ENCODE peak calls at places on chromosomes 3 and 15, in four cellular contexts. H is colonic mucosa, Y is foreskin keratinocyte, B is sigmoid colon. U is an unnamed sample.

GRCh38 chr3:194035406-194036138 is 100.4 kb upstream of the HES1 start:
- DNase-seq in H (peak; percentile 90), Y (no peak), B (no peak), U (no peak)

GRCh38 chr15:73564255-73564654 is 68.9 kb downstream of the NPTN start:
- DNase-seq in H (no peak), Y (no peak), B (no peak), U (no peak)

GRCh38 chr15:80855206-80855605 is 76.0 kb downstream of the CEMIP start:
- DNase-seq in H (no peak), Y (no peak), B (no peak), U (no peak)

GRCh38 chr3:190585771-190586630 is 72.1 kb downstream of the IL1RAP start:
- DNase-seq in H (no peak), Y (peak; percentile 92), B (no peak), U (no peak)

GRCh38 chr15:31383150-31383549 is 56.5 kb downstream of the KLF13 start:
- DNase-seq in H (no peak), Y (no peak), B (no peak), U (no peak)

GRCh38 chr3:194250104-194251002 is 100.8 kb downstream of the CPN2 start:
- DNase-seq in H (peak; percentile 75), Y (no peak), B (peak; percentile 88), U (no peak)

GRCh38 chr15:57552678-57553334 is 38.9 kb upstream of the MYZAP start:
- DNase-seq in H (no peak), Y (no peak), B (no peak), U (no peak)

GRCh38 chr3:49021813-49022720 is at the start of gene NDUFAF3:
- DNase-seq in H (peak; percentile 95), Y (peak; percentile 92), B (peak; percentile 96), U (peak; percentile 87)

GRCh38 chr15:41568350-41569017 is 9.5 kb downstream of the TYRO3 start:
- DNase-seq in H (no peak), Y (no peak), B (no peak), U (no peak)

GRCh38 chr3:153289334-153289808 is 127.3 kb downstream of the RAP2B start:
- DNase-seq in H (no peak), Y (no peak), B (no peak), U (no peak)

GRCh38 chr15:76056931-76057330 is 2.9 kb upstream of the TMEM266 start:
- DNase-seq in H (no peak), Y (peak; percentile 61), B (no peak), U (no peak)

GRCh38 chr15:58957101-58957973 is 23.9 kb upstream of the SLTM start:
- DNase-seq in H (peak; percentile 68), Y (no peak), B (no peak), U (no peak)

GRCh38 chr3:40680685-40681657 is 156.2 kb downstream of the ZNF621 start:
- DNase-seq in H (no peak), Y (peak; percentile 6), B (no peak), U (no peak)

GRCh38 chr3:123299581-123299980 is 97.8 kb downstream of the SEC22A start:
- DNase-seq in H (no peak), Y (no peak), B (peak; percentile 54), U (peak; percentile 11)

GRCh38 chr15:40282870-40283614 is at the start of gene ANKRD63:
- DNase-seq in H (no peak), Y (no peak), B (no peak), U (no peak)

GRCh38 chr3:150734795-150735119 is 28.2 kb downstream of the SIAH2 start:
- DNase-seq in H (no peak), Y (no peak), B (no peak), U (no peak)

GRCh38 chr3:122996038-122996580 is 31.5 kb downstream of the SEMA5B start:
- DNase-seq in H (no peak), Y (no peak), B (no peak), U (peak; percentile 90)

GRCh38 chr3:179020112-179020511 is 51.5 kb downstream of the ZMAT3 start:
- DNase-seq in H (no peak), Y (no peak), B (no peak), U (no peak)

GRCh38 chr15:85276508-85276907 is 103.9 kb upstream of the AKAP13 start:
- DNase-seq in H (no peak), Y (no peak), B (no peak), U (no peak)

GRCh38 chr15:31811641-31812040 is 218.7 kb upstream of the CHRNA7 start:
- DNase-seq in H (no peak), Y (no peak), B (no peak), U (no peak)

GRCh38 chr15:69794643-69795461 is 302.9 kb downstream of the TLE3 start:
- DNase-seq in H (no peak), Y (peak; percentile 27), B (peak; percentile 78), U (peak; percentile 85)

GRCh38 chr3:9678493-9678892 is 25.1 kb upstream of the CPNE9 start:
- DNase-seq in H (no peak), Y (no peak), B (no peak), U (no peak)

GRCh38 chr3:148727242-148727641 is 29.5 kb downstream of the AGTR1 start:
- DNase-seq in H (peak; percentile 23), Y (no peak), B (no peak), U (no peak)

GRCh38 chr15:85582719-85583089 is 202.3 kb downstream of the AKAP13 start:
- DNase-seq in H (peak; percentile 68), Y (no peak), B (peak; percentile 77), U (peak; percentile 59)

GRCh38 chr15:94079968-94080367 is 151.4 kb upstream of the MCTP2 start:
- DNase-seq in H (no peak), Y (no peak), B (no peak), U (no peak)

GRCh38 chr3:116579843-116580242 is 129.7 kb upstream of the TUSC7 start:
- DNase-seq in H (no peak), Y (peak; percentile 3), B (no peak), U (no peak)

GRCh38 chr3:140007946-140008692 is 73.1 kb downstream of the CLSTN2 start:
- DNase-seq in H (no peak), Y (no peak), B (no peak), U (no peak)

GRCh38 chr15:52362497-52362896 is 66.9 kb upstream of the MYO5C start:
- DNase-seq in H (no peak), Y (peak; percentile 25), B (no peak), U (peak; percentile 25)

GRCh38 chr3:43531835-43532234 is 90.0 kb downstream of the ANO10 start:
- DNase-seq in H (no peak), Y (peak; percentile 50), B (no peak), U (no peak)

GRCh38 chr3:158742861-158743260 is 10.6 kb upstream of the RARRES1 start:
- DNase-seq in H (no peak), Y (no peak), B (no peak), U (no peak)

GRCh38 chr3:186598108-186598784 is 14.6 kb upstream of the AHSG start:
- DNase-seq in H (no peak), Y (no peak), B (no peak), U (no peak)

GRCh38 chr15:42314818-42315217 is 41.6 kb upstream of the TMEM87A start:
- DNase-seq in H (no peak), Y (no peak), B (no peak), U (no peak)

GRCh38 chr15:101358895-101359294 is 63.8 kb upstream of the SNRPA1 start:
- DNase-seq in H (no peak), Y (peak; percentile 98), B (no peak), U (no peak)

GRCh38 chr15:86483936-86484335 is 404.3 kb downstream of the AGBL1 start:
- DNase-seq in H (no peak), Y (no peak), B (no peak), U (no peak)

GRCh38 chr3:123914829-123915228 is 30.7 kb upstream of the MYLK start:
- DNase-seq in H (no peak), Y (no peak), B (no peak), U (no peak)

GRCh38 chr3:194056731-194057415 is 79.1 kb upstream of the HES1 start:
- DNase-seq in H (no peak), Y (no peak), B (no peak), U (no peak)

GRCh38 chr15:53833134-53833624 is 73.7 kb upstream of the WDR72 start:
- DNase-seq in H (peak; percentile 50), Y (no peak), B (peak; percentile 77), U (peak; percentile 67)

GRCh38 chr3:15071699-15072098 is 6.6 kb upstream of the MRPS25 start:
- DNase-seq in H (no peak), Y (no peak), B (no peak), U (no peak)

GRCh38 chr3:142886938-142887337 is 1.9 kb downstream of the PCOLCE2 start:
- DNase-seq in H (no peak), Y (peak; percentile 37), B (no peak), U (no peak)

DNA sequence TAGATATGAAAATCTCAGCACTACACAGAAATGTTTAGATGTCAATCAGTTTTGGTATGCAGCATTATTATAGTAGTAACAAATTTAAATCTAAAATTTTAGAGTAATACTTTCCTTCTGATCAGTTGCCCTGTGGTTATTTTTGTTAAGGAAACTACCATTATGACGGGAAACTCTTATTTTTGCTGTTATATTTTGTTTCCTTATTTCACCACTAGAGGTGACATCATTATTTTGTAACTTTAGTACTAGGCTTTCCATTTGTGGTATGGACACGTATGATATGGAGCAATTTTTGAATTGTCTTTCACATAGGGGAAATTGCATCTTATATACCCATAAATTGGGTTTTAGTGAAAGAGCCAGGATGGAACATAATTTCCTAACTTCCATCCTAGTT is 19.6 kb upstream of the PPP4R2 start:
- DNase-seq in H (no peak), Y (no peak), B (no peak), U (no peak)
- TF ChIP-seq CTCF in H (no peak), Y (peak; percentile 27), B (no peak), U (no peak)

GRCh38 chr3:78993375-78993774 is 774.4 kb downstream of the ROBO1 start:
- DNase-seq in H (no peak), Y (no peak), B (no peak), U (no peak)
- H3K27ac ChIP-seq in H (no peak overlapping the region), Y (no peak overlapping the region), B (no peak overlapping the region), U (no peak overlapping the region)

DNA sequence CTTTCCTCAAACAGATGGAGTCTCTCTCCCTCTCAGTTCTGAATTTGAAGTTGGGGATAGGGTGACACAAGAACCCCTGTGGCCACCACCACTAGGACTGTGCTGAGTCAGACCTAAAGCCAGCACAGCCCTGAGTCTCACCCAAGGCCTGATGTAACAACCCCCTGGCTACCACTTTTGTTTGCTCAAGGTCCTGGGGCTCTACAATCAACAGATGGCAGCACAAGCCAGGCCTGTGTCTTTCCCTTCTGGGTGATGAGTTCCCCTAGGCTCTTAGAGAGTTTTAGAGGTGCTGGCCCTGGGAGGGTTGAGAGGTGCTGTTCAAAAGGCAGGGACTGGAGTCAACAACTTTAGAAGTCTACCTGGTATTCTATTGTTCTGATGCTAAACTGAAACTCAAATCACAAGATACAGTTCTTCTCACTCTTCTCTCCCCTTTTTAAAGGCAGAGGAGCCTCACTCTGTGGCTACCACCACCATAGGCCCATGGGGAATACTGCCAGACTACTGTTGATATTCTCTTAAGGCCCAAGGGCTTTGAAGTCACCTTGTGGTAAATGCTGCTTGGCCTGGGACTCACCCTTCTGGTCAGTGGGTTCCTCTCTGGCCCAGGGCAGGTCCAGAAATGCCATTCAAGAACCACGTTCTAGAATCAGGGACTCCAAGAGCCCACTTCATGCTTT is 6.5 kb downstream of the OR5K4 start:
- DNase-seq in H (no peak), Y (no peak), B (no peak), U (no peak)
- TF ChIP-seq CTCF in H (no peak), Y (peak; percentile 67), B (no peak), U (no peak)

GRCh38 chr3:172640751-172641150 is 70.1 kb downstream of the NCEH1 start:
- DNase-seq in H (no peak), Y (no peak), B (no peak), U (no peak)

GRCh38 chr3:172630316-172630715 is 80.6 kb downstream of the NCEH1 start:
- DNase-seq in H (no peak), Y (no peak), B (no peak), U (no peak)

GRCh38 chr3:172634948-172635347 is 75.9 kb downstream of the NCEH1 start:
- DNase-seq in H (no peak), Y (no peak), B (no peak), U (no peak)

GRCh38 chr3:172641291-172641690 is 69.6 kb downstream of the NCEH1 start:
- DNase-seq in H (no peak), Y (no peak), B (no peak), U (no peak)

GRCh38 chr3:172635588-172635987 is 75.3 kb downstream of the NCEH1 start:
- DNase-seq in H (no peak), Y (peak; percentile 49), B (no peak), U (no peak)
- H3K27ac ChIP-seq in H (no peak overlapping the region), Y (peak overlapping the region; percentile 82), B (no peak overlapping the region), U (no peak overlapping the region)

U was measured in tibial artery.